ENCODE peak calls at places on chromosomes 11 and 22, in five cellular contexts. M is RWPE1, J is LoVo, U is stomach, T is NCI-H2171 treated with DMSO at 0.1 percent for 48 hours. L is an unnamed sample.

GRCh38 chr22:43477151-43477725 is 65.4 kb downstream of the MPPED1 start:
- DNase-seq in M (no peak), J (no peak), U (no peak), T (no peak), L (no peak)

GRCh38 chr11:674406-674805 is 20.6 kb downstream of the DEAF1 start:
- DNase-seq in M (no peak), J (no peak), U (no peak), T (no peak), L (no peak)

GRCh38 chr11:77619576-77620198 is 17.9 kb downstream of the CLNS1A start:
- DNase-seq in M (no peak), J (peak; percentile 56), U (no peak), T (peak; percentile 74), L (no peak)

GRCh38 chr11:117387992-117388765 is 60.5 kb downstream of the CEP164 start:
- DNase-seq in M (no peak), J (no peak), U (no peak), T (no peak), L (no peak)

GRCh38 chr11:16883179-16883578 is 131.0 kb downstream of the PLEKHA7 start:
- DNase-seq in M (peak; percentile 44), J (peak; percentile 42), U (peak; percentile 34), T (no peak), L (peak; percentile 20)

GRCh38 chr22:48705159-48705916 is 1122.3 kb downstream of the BRD1 start:
- DNase-seq in M (no peak), J (no peak), U (no peak), T (no peak), L (no peak)

GRCh38 chr22:17988800-17989513 is 35.4 kb downstream of the MICAL3 start:
- DNase-seq in M (no peak), J (no peak), U (no peak), T (no peak), L (no peak)

GRCh38 chr11:75241036-75241905 is 697 bp downstream of the TPBGL start:
- DNase-seq in M (peak; percentile 86), J (peak; percentile 88), U (peak; percentile 87), T (peak; percentile 44), L (peak; percentile 88)

GRCh38 chr11:12478743-12479142 is 101.4 kb downstream of the PARVA start:
- DNase-seq in M (peak; percentile 75), J (no peak), U (no peak), T (no peak), L (no peak)

GRCh38 chr22:44274918-44275665 is 37.7 kb downstream of the SHISAL1 start:
- DNase-seq in M (no peak), J (no peak), U (no peak), T (no peak), L (peak; percentile 77)

GRCh38 chr11:66070604-66071325 is 693 bp downstream of the PACS1 start:
- DNase-seq in M (peak; percentile 31), J (no peak), U (peak; percentile 63), T (peak; percentile 51), L (peak; percentile 52)

GRCh38 chr11:5604896-5605295 is 8.5 kb downstream of the TRIM6 start:
- DNase-seq in M (no peak), J (no peak), U (no peak), T (no peak), L (no peak)

GRCh38 chr11:38582151-38582550 is 1984.1 kb upstream of the RAG2 start:
- DNase-seq in M (no peak), J (no peak), U (no peak), T (no peak), L (no peak)

GRCh38 chr22:48444320-48445112 is 1383.2 kb downstream of the BRD1 start:
- DNase-seq in M (no peak), J (no peak), U (no peak), T (no peak), L (no peak)

GRCh38 chr22:30205281-30206115 is 41.1 kb downstream of the LIF start:
- DNase-seq in M (peak; percentile 33), J (no peak), U (peak; percentile 25), T (no peak), L (peak; percentile 25)

GRCh38 chr22:30235687-30236170 is 10.8 kb downstream of the LIF start:
- DNase-seq in M (peak; percentile 63), J (peak; percentile 57), U (no peak), T (no peak), L (no peak)

GRCh38 chr11:85539740-85540139 is 87.4 kb downstream of the DLG2 start:
- DNase-seq in M (no peak), J (no peak), U (no peak), T (no peak), L (no peak)

GRCh38 chr11:3237119-3237518 is 4.9 kb upstream of the MRGPRE start:
- DNase-seq in M (no peak), J (no peak), U (no peak), T (no peak), L (no peak)

GRCh38 chr11:9951714-9952275 is 287.9 kb downstream of the SWAP70 start:
- DNase-seq in M (no peak), J (no peak), U (no peak), T (no peak), L (no peak)

GRCh38 chr11:66113132-66113856 is 43.2 kb downstream of the PACS1 start:
- DNase-seq in M (peak; percentile 80), J (peak; percentile 75), U (no peak), T (no peak), L (no peak)

GRCh38 chr11:75477614-75477935 is 44.6 kb upstream of the KLHL35 start:
- DNase-seq in M (no peak), J (no peak), U (no peak), T (no peak), L (peak; percentile 35)

GRCh38 chr11:3356858-3357257 is 22.1 kb downstream of the ZNF195 start:
- DNase-seq in M (no peak), J (no peak), U (no peak), T (no peak), L (no peak)

GRCh38 chr11:22192642-22193347 is at the start of gene ANO5:
- DNase-seq in M (no peak), J (no peak), U (peak; percentile 78), T (peak; percentile 71), L (peak; percentile 89)

GRCh38 chr11:68939583-68940555 is 36.2 kb downstream of the IGHMBP2 start:
- DNase-seq in M (no peak), J (no peak), U (no peak), T (no peak), L (no peak)

GRCh38 chr11:9280655-9281301 is 15.6 kb upstream of the DENND5A start:
- DNase-seq in M (no peak), J (peak; percentile 46), U (peak; percentile 57), T (peak; percentile 71), L (no peak)

GRCh38 chr11:62444835-62445234 is 26.0 kb downstream of the SCGB1A1 start:
- DNase-seq in M (no peak), J (no peak), U (no peak), T (no peak), L (no peak)

GRCh38 chr11:77073328-77074001 is 6.7 kb downstream of the CAPN5 start:
- DNase-seq in M (peak; percentile 63), J (no peak), U (peak; percentile 77), T (no peak), L (peak; percentile 87)

GRCh38 chr11:88259431-88259830 is 78.1 kb downstream of the CTSC start:
- DNase-seq in M (no peak), J (no peak), U (no peak), T (no peak), L (no peak)

GRCh38 chr11:69819541-69820070 is 390 bp upstream of the FGF3 start:
- DNase-seq in M (no peak), J (no peak), U (no peak), T (no peak), L (no peak)

GRCh38 chr22:38782402-38783094 is 11.4 kb downstream of the DNAL4 start:
- DNase-seq in M (no peak), J (no peak), U (no peak), T (no peak), L (no peak)